ENCODE peak calls at places on chromosome 19, in six cellular contexts. A, D, Z, K, Q and F are unnamed samples.
A peak's percentile ranks its signal among the peaks of the same experiment; 100 is the strongest.

GRCh38 chr19:9013988-9014387 is 3.8 kb upstream of the MUC16 start:
- DNase-seq in A (no peak), D (no peak), Z (no peak), K (no peak), Q (no peak), F (no peak)

GRCh38 chr19:7456964-7457541 is 31.8 kb downstream of the PEX11G start:
- DNase-seq in A (no peak), D (no peak), Z (no peak), K (no peak), Q (no peak), F (no peak)

GRCh38 chr19:18280247-18281081 is 958 bp downstream of the JUND start:
- DNase-seq in A (peak; percentile 81), D (peak; percentile 80), Z (peak; percentile 84), K (peak; percentile 91), Q (peak; percentile 82), F (peak; percentile 88)

GRCh38 chr19:7815325-7815724 is 14.7 kb upstream of the EVI5L start:
- DNase-seq in A (no peak), D (no peak), Z (no peak), K (no peak), Q (no peak), F (no peak)

GRCh38 chr19:37413243-37414084 is 42.6 kb downstream of the ZNF527 start:
- DNase-seq in A (no peak), D (no peak), Z (no peak), K (no peak), Q (no peak), F (no peak)

GRCh38 chr19:35908977-35909683 is 1.0 kb upstream of the TYROBP start:
- DNase-seq in A (no peak), D (peak; percentile 76), Z (no peak), K (peak; percentile 95), Q (peak; percentile 6), F (peak; percentile 90)

GRCh38 chr19:10290876-10291553 is 1.3 kb downstream of the ICAM5 start:
- DNase-seq in A (no peak), D (no peak), Z (peak; percentile 35), K (peak; percentile 82), Q (peak; percentile 41), F (peak; percentile 92)

GRCh38 chr19:31560771-31561080 is 211.5 kb upstream of the TSHZ3 start:
- DNase-seq in A (no peak), D (no peak), Z (no peak), K (no peak), Q (no peak), F (no peak)

GRCh38 chr19:44677019-44677809 is 5.9 kb downstream of the CEACAM19 start:
- DNase-seq in A (no peak), D (no peak), Z (no peak), K (no peak), Q (peak; percentile 41), F (no peak)

GRCh38 chr19:37779139-37780035 is at the start of gene ZNF573:
- DNase-seq in A (peak; percentile 80), D (peak; percentile 81), Z (peak; percentile 83), K (peak; percentile 87), Q (peak; percentile 80), F (peak; percentile 87)

GRCh38 chr19:48513289-48514122 is 1.9 kb upstream of the LMTK3 start:
- DNase-seq in A (peak; percentile 22), D (peak; percentile 47), Z (peak; percentile 73), K (no peak), Q (peak; percentile 73), F (peak; percentile 88)

GRCh38 chr19:2271516-2272103 is 10.4 kb downstream of the PEAK3 start:
- DNase-seq in A (no peak), D (no peak), Z (peak; percentile 48), K (peak; percentile 62), Q (no peak), F (no peak)

GRCh38 chr19:35510626-35510964 is 2.9 kb downstream of the DMKN start:
- DNase-seq in A (no peak), D (no peak), Z (no peak), K (no peak), Q (no peak), F (no peak)

GRCh38 chr19:35436477-35437141 is 11.4 kb upstream of the FFAR2 start:
- DNase-seq in A (peak; percentile 24), D (peak; percentile 24), Z (no peak), K (no peak), Q (peak; percentile 58), F (peak; percentile 48)

GRCh38 chr19:37572203-37572602 is 22.4 kb downstream of the ZNF571 start:
- DNase-seq in A (no peak), D (no peak), Z (no peak), K (no peak), Q (no peak), F (no peak)

GRCh38 chr19:4077011-4077382 is 10.3 kb upstream of the ZBTB7A start:
- DNase-seq in A (no peak), D (no peak), Z (no peak), K (no peak), Q (peak; percentile 44), F (no peak)

GRCh38 chr19:648305-648704 is 8.6 kb downstream of the FGF22 start:
- DNase-seq in A (no peak), D (no peak), Z (no peak), K (no peak), Q (no peak), F (no peak)

GRCh38 chr19:11538232-11539036 is at the start of gene CNN1:
- DNase-seq in A (peak; percentile 94), D (peak; percentile 85), Z (no peak), K (peak; percentile 90), Q (no peak), F (peak; percentile 71)

GRCh38 chr19:55406869-55407624 is 541 bp downstream of the UBE2S start:
- DNase-seq in A (no peak), D (no peak), Z (peak; percentile 29), K (peak; percentile 60), Q (peak; percentile 45), F (peak; percentile 39)

GRCh38 chr19:5204212-5204611 is 136.4 kb downstream of the PTPRS start:
- DNase-seq in A (no peak), D (no peak), Z (no peak), K (no peak), Q (no peak), F (no peak)

GRCh38 chr19:5205388-5205787 is 135.2 kb downstream of the PTPRS start:
- DNase-seq in A (no peak), D (no peak), Z (no peak), K (no peak), Q (no peak), F (no peak)

GRCh38 chr19:5205937-5206750 is 134.5 kb downstream of the PTPRS start:
- DNase-seq in A (no peak), D (no peak), Z (no peak), K (no peak), Q (no peak), F (no peak)

GRCh38 chr19:5196832-5197231 is 143.8 kb downstream of the PTPRS start:
- DNase-seq in A (no peak), D (no peak), Z (no peak), K (no peak), Q (no peak), F (no peak)

DNA sequence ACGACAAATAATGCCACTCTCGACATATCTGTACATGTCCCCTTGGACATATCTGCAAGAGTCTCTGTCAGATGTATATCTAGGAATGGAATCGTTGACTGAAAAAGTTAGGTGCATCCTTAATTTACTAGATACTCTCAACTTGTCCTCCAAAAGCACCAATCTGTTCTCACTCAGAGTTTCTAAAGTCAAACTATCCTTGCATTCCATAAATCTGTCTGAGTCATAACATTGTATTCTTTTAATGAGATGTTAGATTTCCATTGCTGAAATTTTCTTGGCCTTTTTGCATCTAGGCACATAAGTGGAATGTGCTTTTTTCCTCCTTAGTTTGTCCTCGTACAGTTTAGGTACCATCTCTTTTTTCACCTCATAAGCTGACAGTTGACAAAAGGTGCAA is 139.8 kb downstream of the PTPRS start:
- DNase-seq in A (no peak), D (no peak), Z (no peak), K (no peak), Q (no peak), F (no peak)
- H3K4me3 ChIP-seq in A (no peak overlapping the region), D (no peak overlapping the region), Z (no peak overlapping the region), K (no peak overlapping the region), Q (no peak overlapping the region), F (no peak overlapping the region)

GRCh38 chr19:42248270-42249148 is 6.1 kb upstream of the GSK3A start:
- DNase-seq in A (no peak), D (no peak), Z (no peak), K (no peak), Q (no peak), F (peak; percentile 85)
- H3K4me1 ChIP-seq in A (peaks cover 10% of the 10 kb centered on the region), D (peaks cover 59% of the 10 kb centered on the region), Z (peaks cover 20% of the 10 kb centered on the region), K (no peaks in the 10 kb centered on the region), Q (peaks cover 63% of the 10 kb centered on the region), F (peaks cover 77% of the 10 kb centered on the region)

DNA sequence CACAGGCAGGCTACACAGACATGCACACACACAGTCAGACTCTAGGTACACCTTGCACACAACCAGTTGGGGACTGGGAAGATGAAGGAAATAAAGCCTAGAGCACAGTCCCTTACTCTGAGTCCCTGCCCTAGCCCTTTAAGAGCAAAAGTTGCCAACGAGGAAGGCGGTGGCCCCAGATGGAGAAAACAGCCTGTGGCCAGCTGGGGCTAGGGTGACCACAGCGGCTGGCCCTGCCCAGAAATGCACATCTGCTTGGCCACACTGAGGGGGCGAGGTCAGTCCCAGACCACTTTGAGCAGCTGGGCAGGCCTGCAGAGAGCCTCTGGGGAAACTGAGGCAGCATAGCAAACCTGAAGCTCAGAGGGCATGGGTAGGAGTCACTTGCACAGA is 52.3 kb downstream of the PTPRS start:
- DNase-seq in A (no peak), D (no peak), Z (no peak), K (no peak), Q (no peak), F (no peak)
- H3K4me3 ChIP-seq in A (no peak overlapping the region), D (peak overlapping the region; percentile 5), Z (no peak overlapping the region), K (no peak overlapping the region), Q (no peak overlapping the region), F (peak overlapping the region; percentile 21)

GRCh38 chr19:38869836-38870607 is 8.1 kb downstream of the RINL start:
- DNase-seq in A (peak; percentile 81), D (peak; percentile 78), Z (peak; percentile 93), K (peak; percentile 90), Q (peak; percentile 92), F (peak; percentile 87)
- H3K4me1 ChIP-seq in A (no peaks in the 10 kb centered on the region), D (peaks cover 13% of the 10 kb centered on the region), Z (peaks cover 12% of the 10 kb centered on the region), K (no peaks in the 10 kb centered on the region), Q (peaks cover 14% of the 10 kb centered on the region), F (peaks cover 20% of the 10 kb centered on the region)